ENCODE peak calls at places on chromosome 3, in four cellular contexts. Y, U, G and K are unnamed samples.

GRCh38 chr3:46191730-46192129 is 16.4 kb downstream of the CCR1 start:
- DNase-seq in G (no peak), Y (no peak), U (peak), K (no peak)

GRCh38 chr3:141659821-141660597 is 78.1 kb upstream of the RNF7 start:
- DNase-seq in Y (no peak), U (peak), G (no peak), K (no peak)

GRCh38 chr3:72816843-72817485 is 31.3 kb downstream of the SHQ1 start:
- DNase-seq in G (no peak), Y (no peak), U (no peak), K (no peak)

GRCh38 chr3:67064105-67064504 is 66.0 kb downstream of the KBTBD8 start:
- DNase-seq in Y (no peak), G (no peak), U (no peak), K (no peak)

GRCh38 chr3:60877188-60877587 is 374.1 kb downstream of the FHIT start:
- DNase-seq in G (no peak), Y (no peak), U (no peak), K (no peak)

GRCh38 chr3:120129041-120129440 is 34.8 kb upstream of the GSK3B start:
- DNase-seq in G (no peak), Y (no peak), U (no peak), K (no peak)

GRCh38 chr3:40191850-40192448 is 117.6 kb upstream of the EIF1B start:
- DNase-seq in Y (peak), U (peak), G (peak), K (peak)

GRCh38 chr3:105369501-105370371 is 3.0 kb downstream of the ALCAM start:
- DNase-seq in G (no peak), U (no peak), Y (peak), K (peak)

GRCh38 chr3:34016925-34017592 is 218.6 kb downstream of the PDCD6IP start:
- DNase-seq in G (no peak), Y (no peak), U (no peak), K (no peak)

GRCh38 chr3:34012102-34012461 is 213.7 kb downstream of the PDCD6IP start:
- DNase-seq in G (peak), Y (peak), U (peak), K (peak)

GRCh38 chr3:34017757-34018156 is 219.3 kb downstream of the PDCD6IP start:
- DNase-seq in U (no peak), G (no peak), Y (no peak), K (no peak)

GRCh38 chr3:34013818-34014576 is 215.6 kb downstream of the PDCD6IP start:
- DNase-seq in G (no peak), Y (peak), U (no peak), K (no peak)

GRCh38 chr3:34015204-34016142 is 217.0 kb downstream of the PDCD6IP start:
- DNase-seq in U (peak), G (no peak), Y (peak), K (no peak)
- TF ChIP-seq TCF7L2 in U (no peak), G (no peak), Y (no peak), K (no peak)

GRCh38 chr3:108420926-108421325 is 89.5 kb downstream of the MYH15 start:
- DNase-seq in U (no peak), G (no peak), Y (no peak), K (no peak)
- TF ChIP-seq TCF7L2 in U (no peak), G (no peak), Y (no peak), K (peak)

GRCh38 chr3:64908292-64908691 is 220.5 kb upstream of the ADAMTS9 start:
- DNase-seq in G (no peak), U (no peak), Y (no peak), K (no peak)
- TF ChIP-seq TCF7L2 in G (no peak), U (no peak), Y (no peak), K (no peak)

DNA sequence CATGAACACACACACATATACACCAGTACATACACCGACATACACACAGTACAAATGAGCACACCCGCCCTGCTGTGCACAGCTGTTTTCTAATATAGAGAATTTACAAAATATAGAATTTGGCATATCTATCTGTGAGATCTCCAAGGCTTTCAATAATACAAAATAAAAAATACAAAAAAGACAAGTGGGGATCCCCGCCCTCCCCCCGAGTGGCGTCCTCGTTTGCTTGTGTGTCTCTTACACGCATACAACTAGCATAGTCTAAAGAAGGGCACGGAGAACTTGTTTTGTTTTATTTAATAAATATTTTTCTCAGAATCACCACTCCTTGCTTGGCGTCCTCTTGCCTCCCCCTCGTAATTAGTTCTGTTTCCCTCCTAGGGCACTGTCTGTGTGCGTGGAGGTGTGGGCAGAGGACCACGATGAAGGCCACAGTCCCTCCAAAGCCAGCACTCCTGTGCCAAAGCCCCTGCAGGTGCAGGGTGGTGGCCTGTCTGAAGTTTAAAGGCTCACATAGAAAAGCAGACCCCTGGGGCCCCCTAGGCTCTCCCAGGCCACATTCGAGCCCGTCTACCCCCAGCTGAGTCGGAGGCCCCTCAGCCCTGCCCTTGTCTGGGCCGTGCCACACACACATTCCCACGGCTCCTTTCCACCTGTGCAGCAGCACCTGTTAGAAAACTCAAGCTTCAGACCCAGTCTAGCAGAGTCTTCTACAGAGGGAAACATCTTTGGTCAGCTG is 82.1 kb downstream of the SEC22A start:
- DNase-seq in U (no peak), G (no peak), Y (no peak), K (no peak)
- TF ChIP-seq TCF7L2 in U (no peak), G (no peak), Y (no peak), K (no peak)

DNA sequence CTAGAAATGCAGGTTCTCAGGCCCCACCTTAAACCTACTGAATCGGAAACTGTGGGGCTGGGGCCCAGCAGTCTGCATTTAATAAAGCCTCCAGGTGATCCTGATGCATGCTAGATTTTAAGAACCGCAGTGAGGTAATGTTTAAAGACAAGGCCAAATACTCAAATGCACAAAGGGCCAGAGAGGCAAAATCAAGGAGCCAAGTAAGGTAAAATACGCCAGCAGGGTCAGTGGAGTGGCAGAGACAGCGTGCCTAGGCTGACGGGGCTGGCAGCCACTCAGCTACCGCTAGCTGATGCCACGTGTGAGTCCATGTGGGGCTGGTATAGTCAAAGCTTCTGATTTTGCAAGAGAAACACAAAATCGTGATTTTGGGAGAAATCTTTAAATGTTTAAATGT is 136.4 kb upstream of the RAD18 start:
- DNase-seq in G (no peak), U (no peak), Y (no peak), K (no peak)
- TF ChIP-seq TCF7L2 in G (no peak), U (no peak), Y (no peak), K (no peak)

GRCh38 chr3:52880474-52880873 is 16.9 kb downstream of the STIMATE start:
- DNase-seq in Y (no peak), G (no peak), U (no peak), K (no peak)
- TF ChIP-seq TCF7L2 in Y (no peak), G (no peak), U (no peak), K (no peak)

GRCh38 chr3:149839874-149840273 is 26.9 kb downstream of the RNF13 start:
- DNase-seq in G (no peak), U (no peak), Y (no peak), K (no peak)
- TF ChIP-seq TCF7L2 in G (no peak), U (no peak), Y (no peak), K (no peak)

DNA sequence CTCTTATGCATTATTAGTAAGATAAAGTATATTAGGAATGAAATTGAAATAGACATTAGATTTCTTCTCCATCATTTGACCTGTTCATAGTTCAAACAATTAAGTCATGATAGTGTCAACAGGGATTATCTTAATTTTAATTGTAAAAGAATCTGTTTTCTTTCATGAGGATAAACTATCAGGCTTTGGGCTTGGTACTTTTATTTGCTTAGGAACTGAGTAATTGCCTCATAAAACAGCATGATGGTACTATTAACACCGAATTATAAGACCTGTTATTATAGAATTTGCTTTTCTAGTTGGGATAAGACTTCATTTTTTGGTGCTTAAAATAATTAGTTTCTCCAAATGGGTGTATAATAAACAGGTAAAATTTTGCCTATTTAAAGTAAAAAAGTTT is 71.8 kb downstream of the FNDC3B start:
- DNase-seq in U (no peak), Y (no peak), G (no peak), K (no peak)
- TF ChIP-seq TCF7L2 in U (no peak), Y (no peak), G (no peak), K (no peak)